ENCODE peak calls at places on chromosomes 5 and 9, in five cellular contexts. O is body of pancreas, K is activated B cell treated with CpG ODN at 0.5 μM for 24 hours, N is dorsolateral prefrontal cortex, W is HFFc6. B is an unnamed sample.
A peak's percentile ranks its signal among the peaks of the same experiment; 100 is the strongest.

GRCh38 chr5:42599106-42599505 is 157.5 kb upstream of the CCDC152 start:
- DNase-seq in O (no peak), K (no peak), W (no peak), N (no peak), B (no peak)

GRCh38 chr5:59058977-59059687 is 476.3 kb downstream of the RAB3C start:
- DNase-seq in K (no peak), W (no peak), N (no peak), O (no peak), B (no peak)

GRCh38 chr5:180801596-180802324 is 846 bp downstream of the MGAT1 start:
- DNase-seq in O (no peak), W (no peak), N (no peak), K (no peak), B (no peak)

GRCh38 chr5:178264044-178264443 is 31.4 kb upstream of the PHYKPL start:
- DNase-seq in O (no peak), W (no peak), N (no peak), K (no peak), B (no peak)

GRCh38 chr9:124242331-124243194 is 15.2 kb upstream of the NEK6 start:
- DNase-seq in K (no peak), W (no peak), N (no peak), O (no peak), B (peak; percentile 40)

GRCh38 chr5:64457846-64458245 is 48.0 kb upstream of the RGS7BP start:
- DNase-seq in K (no peak), O (no peak), W (no peak), N (no peak), B (no peak)

GRCh38 chr9:78664370-78664769 is 367.4 kb downstream of the PSAT1 start:
- DNase-seq in W (no peak), O (no peak), K (no peak), N (no peak), B (no peak)

GRCh38 chr5:45062044-45062443 is 253.3 kb downstream of the MRPS30 start:
- DNase-seq in K (no peak), N (no peak), O (no peak), W (no peak), B (no peak)

GRCh38 chr5:177553671-177554429 is 513 bp downstream of the FAM193B start:
- DNase-seq in W (no peak), K (no peak), O (peak; percentile 49), N (peak; percentile 40), B (no peak)

GRCh38 chr5:54852007-54852406 is 133.4 kb downstream of the ESM1 start:
- DNase-seq in O (no peak), N (no peak), K (no peak), W (no peak), B (no peak)
- TF ChIP-seq CTCF in O (no peak), N (no peak), K (no peak), W (peak; percentile 52), B (peak; percentile 38)

DNA sequence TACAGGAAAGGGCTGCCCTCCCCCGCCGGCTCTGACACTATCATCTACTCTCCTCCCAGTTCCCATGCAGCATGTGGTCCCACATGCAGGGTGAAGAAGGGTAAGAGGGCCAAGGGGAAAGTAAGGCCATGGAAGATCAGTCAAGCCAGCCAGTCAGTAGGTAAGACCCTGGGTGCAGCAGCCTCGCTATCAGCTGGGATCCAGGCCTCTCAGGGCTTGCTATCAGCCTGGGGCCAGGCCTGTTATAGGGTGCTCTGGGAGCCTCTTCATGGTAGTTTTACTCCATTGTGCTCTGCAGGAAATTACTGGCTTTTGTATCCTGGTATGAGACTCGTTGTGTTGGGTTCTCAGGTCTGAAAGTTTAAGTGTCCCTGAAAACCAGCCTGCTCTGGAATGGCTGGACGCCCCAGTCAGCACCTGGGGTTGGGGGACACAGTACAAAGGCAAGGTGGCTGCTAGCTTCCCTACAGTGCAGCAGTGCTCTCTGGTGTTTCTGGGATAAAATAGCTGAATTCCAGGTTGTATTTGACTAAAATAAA is 21.4 kb downstream of the SLC22A4 start:
- DNase-seq in K (no peak), N (no peak), W (no peak), O (no peak), B (no peak)
- TF ChIP-seq CTCF in K (no peak), N (no peak), W (no peak), O (no peak), B (peak; percentile 22)

GRCh38 chr5:87260604-87261200 is 7.0 kb upstream of the RASA1 start:
- DNase-seq in N (no peak), W (no peak), K (no peak), O (no peak), B (no peak)

GRCh38 chr5:87268126-87268969 is 665 bp downstream of the RASA1 start:
- DNase-seq in W (peak; percentile 69), O (peak; percentile 56), N (peak; percentile 79), K (peak; percentile 68), B (no peak)

GRCh38 chr5:87267574-87268125 is at the start of gene RASA1:
- DNase-seq in K (peak; percentile 78), N (peak; percentile 94), W (peak; percentile 89), O (peak; percentile 91), B (peak; percentile 97)

GRCh38 chr5:87266914-87267573 is 639 bp upstream of the RASA1 start:
- DNase-seq in K (no peak), W (no peak), O (no peak), N (no peak), B (no peak)

DNA sequence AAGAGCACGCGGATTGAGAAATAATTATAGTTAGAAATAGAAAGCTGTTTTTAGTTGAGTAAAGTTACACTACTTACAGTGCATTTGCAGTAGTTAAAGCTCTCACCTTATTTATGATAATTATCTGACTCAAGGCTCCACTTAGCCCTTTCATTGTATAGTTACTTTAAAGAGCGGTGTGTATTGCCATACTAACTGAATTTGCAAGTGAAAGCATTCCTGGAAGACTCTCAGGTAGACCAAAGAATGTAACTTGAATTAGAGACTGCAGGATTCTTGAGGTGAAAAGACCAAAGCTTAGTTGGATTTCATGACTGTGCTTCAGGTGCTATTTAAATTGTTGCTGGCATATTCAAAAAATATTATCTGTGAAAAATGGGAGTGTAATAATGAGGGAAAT is 4.2 kb upstream of the RASA1 start:
- DNase-seq in W (no peak), O (no peak), N (no peak), K (no peak), B (no peak)
- TF ChIP-seq CTCF in W (no peak), O (no peak), N (no peak), K (no peak), B (no peak)

DNA sequence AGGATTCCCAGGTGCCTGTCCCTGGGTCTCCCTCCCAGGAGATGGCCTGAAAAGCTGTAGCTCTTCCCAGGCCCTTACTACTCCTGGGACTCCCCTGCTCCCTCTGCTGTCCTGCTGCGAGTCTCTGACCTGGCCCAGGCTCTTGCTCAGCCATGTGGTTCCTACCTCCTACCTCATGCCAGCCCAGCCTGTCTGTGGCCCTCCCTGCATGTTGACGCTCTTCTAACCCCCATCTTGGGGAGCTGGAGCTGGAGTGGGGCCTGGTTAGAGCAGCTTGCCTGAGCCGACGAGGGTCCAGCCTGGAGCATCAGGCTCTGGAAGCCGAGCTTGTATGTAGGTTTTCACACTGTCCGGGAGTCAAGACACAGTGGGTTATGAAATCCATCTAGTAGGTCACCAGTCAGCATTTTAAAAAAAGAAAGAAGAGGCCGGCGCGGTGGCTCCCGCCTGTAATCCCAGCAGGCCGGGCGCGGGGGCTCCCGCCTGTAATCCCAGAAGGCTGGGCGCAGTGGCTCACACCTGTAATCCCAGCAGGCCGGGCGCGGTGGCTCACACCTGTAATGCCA is 244.4 kb downstream of the FANCC start:
- DNase-seq in K (no peak), N (no peak), W (no peak), O (peak; percentile 48), B (no peak)
- TF ChIP-seq CTCF in K (no peak), N (no peak), W (peak; percentile 54), O (no peak), B (peak; percentile 59)

B was measured in chondrocyte.